ENCODE peak calls at places on chromosome 17, in nine cellular contexts. One of them, this sample, is unnamed.
A peak's percentile ranks its signal among the peaks of the same experiment; 100 is the strongest.

GRCh38 chr17:33389506-33390141 is 96.5 kb upstream of the ASIC2 start:
- DNase-seq in prostate gland: no peak
- DNase-seq in stomach: no peak
- DNase-seq in spleen: no peak
- DNase-seq in suprapubic skin: no peak
- DNase-seq in GM12878: no peak
- DNase-seq in sigmoid colon: no peak
- DNase-seq in breast epithelium: no peak
- DNase-seq in HCT116: no peak
- DNase-seq in this sample: no peak

GRCh38 chr17:51014129-51014528 is 106.5 kb downstream of the SPAG9 start:
- DNase-seq in GM12878: no peak
- DNase-seq in prostate gland: no peak
- DNase-seq in spleen: no peak
- DNase-seq in breast epithelium: no peak
- DNase-seq in suprapubic skin: no peak
- DNase-seq in HCT116: no peak
- DNase-seq in sigmoid colon: no peak
- DNase-seq in stomach: no peak
- DNase-seq in this sample: no peak

GRCh38 chr17:30332057-30332542 is 1.8 kb downstream of the TMIGD1 start:
- DNase-seq in stomach: no peak
- DNase-seq in prostate gland: no peak
- DNase-seq in breast epithelium: no peak
- DNase-seq in HCT116: no peak
- DNase-seq in spleen: no peak
- DNase-seq in sigmoid colon: no peak
- DNase-seq in GM12878: peak; percentile 72
- DNase-seq in suprapubic skin: no peak
- DNase-seq in this sample: peak; percentile 24

GRCh38 chr17:48506246-48506645 is 24.6 kb downstream of the HOXB1 start:
- DNase-seq in HCT116: no peak
- DNase-seq in stomach: no peak
- DNase-seq in breast epithelium: no peak
- DNase-seq in prostate gland: no peak
- DNase-seq in spleen: no peak
- DNase-seq in GM12878: no peak
- DNase-seq in sigmoid colon: no peak
- DNase-seq in suprapubic skin: no peak
- DNase-seq in this sample: no peak

GRCh38 chr17:59972778-59973177 is 8.2 kb upstream of the RNFT1 start:
- DNase-seq in sigmoid colon: no peak
- DNase-seq in GM12878: no peak
- DNase-seq in stomach: no peak
- DNase-seq in suprapubic skin: no peak
- DNase-seq in breast epithelium: no peak
- DNase-seq in spleen: no peak
- DNase-seq in HCT116: no peak
- DNase-seq in prostate gland: no peak
- DNase-seq in this sample: no peak

GRCh38 chr17:51734462-51734861 is 424.1 kb downstream of the CA10 start:
- DNase-seq in sigmoid colon: no peak
- DNase-seq in GM12878: no peak
- DNase-seq in suprapubic skin: no peak
- DNase-seq in spleen: no peak
- DNase-seq in prostate gland: no peak
- DNase-seq in breast epithelium: no peak
- DNase-seq in HCT116: peak; percentile 12
- DNase-seq in stomach: no peak
- DNase-seq in this sample: no peak

GRCh38 chr17:35167666-35168065 is 20.0 kb downstream of the UNC45B start:
- DNase-seq in GM12878: no peak
- DNase-seq in HCT116: no peak
- DNase-seq in sigmoid colon: peak; percentile 4
- DNase-seq in stomach: no peak
- DNase-seq in suprapubic skin: no peak
- DNase-seq in breast epithelium: no peak
- DNase-seq in spleen: no peak
- DNase-seq in prostate gland: no peak
- DNase-seq in this sample: no peak

GRCh38 chr17:61414936-61415251 is 15.3 kb downstream of the TBX2 start:
- DNase-seq in spleen: no peak
- DNase-seq in breast epithelium: peak; percentile 34
- DNase-seq in GM12878: no peak
- DNase-seq in suprapubic skin: no peak
- DNase-seq in sigmoid colon: no peak
- DNase-seq in HCT116: no peak
- DNase-seq in stomach: peak; percentile 18
- DNase-seq in prostate gland: no peak
- DNase-seq in this sample: no peak

DNA sequence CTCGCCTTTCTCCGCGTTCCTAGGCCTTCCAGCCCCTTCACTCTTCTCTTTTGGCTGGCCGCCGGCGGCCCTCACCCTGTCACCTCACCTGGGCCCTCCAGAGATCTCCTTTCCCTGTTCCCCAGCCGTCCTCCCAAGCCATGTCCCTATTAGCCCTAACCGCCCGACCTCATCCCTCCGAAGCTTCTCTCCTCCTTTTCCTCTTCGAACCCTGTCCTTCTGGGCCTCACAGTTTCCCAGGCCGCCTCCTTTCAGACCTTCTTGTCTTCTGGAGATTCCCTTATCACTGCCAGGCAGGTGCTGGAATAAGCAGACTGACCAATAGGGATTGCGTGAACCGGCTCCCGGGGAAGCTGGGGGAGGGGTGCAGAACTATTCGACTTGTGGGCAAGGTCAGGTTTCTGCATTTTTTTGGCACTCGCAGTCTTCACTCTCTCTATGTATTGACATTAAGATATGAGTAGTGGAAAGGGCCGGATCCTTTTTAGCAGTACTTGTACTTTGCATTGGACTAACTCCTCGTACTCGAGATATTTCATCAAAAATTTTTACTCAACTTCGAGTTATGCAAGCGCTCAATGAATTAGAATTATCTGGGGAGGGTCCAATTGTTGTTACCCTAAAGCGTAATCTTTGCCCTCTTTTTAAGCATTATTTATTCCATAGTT is 689 bp downstream of the RHOT1 start:
- DNase-seq in GM12878: no peak
- DNase-seq in stomach: peak; percentile 88
- DNase-seq in HCT116: peak; percentile 32
- DNase-seq in suprapubic skin: no peak
- DNase-seq in prostate gland: peak; percentile 47
- DNase-seq in breast epithelium: no peak
- DNase-seq in sigmoid colon: peak; percentile 70
- DNase-seq in spleen: peak; percentile 83
- DNase-seq in this sample: peak; percentile 68
- TF ChIP-seq POLR2A in GM12878: no peak
- TF ChIP-seq POLR2A in stomach: no peak
- TF ChIP-seq POLR2A in HCT116: no peak
- TF ChIP-seq POLR2A in suprapubic skin: no peak
- TF ChIP-seq POLR2A in prostate gland: no peak
- TF ChIP-seq POLR2A in breast epithelium: no peak
- TF ChIP-seq POLR2A in sigmoid colon: no peak
- TF ChIP-seq POLR2A in spleen: no peak
- TF ChIP-seq POLR2A in this sample: no peak

GRCh38 chr17:22102177-22102576 is 409.9 kb downstream of the KCNJ18 start:
- DNase-seq in sigmoid colon: no peak
- DNase-seq in breast epithelium: no peak
- DNase-seq in GM12878: no peak
- DNase-seq in HCT116: no peak
- DNase-seq in stomach: no peak
- DNase-seq in prostate gland: no peak
- DNase-seq in suprapubic skin: no peak
- DNase-seq in spleen: no peak
- DNase-seq in this sample: no peak
- TF ChIP-seq POLR2AphosphoS5 in sigmoid colon: no peak
- TF ChIP-seq POLR2AphosphoS5 in breast epithelium: no peak
- TF ChIP-seq POLR2AphosphoS5 in GM12878: no peak
- TF ChIP-seq POLR2AphosphoS5 in HCT116: no peak
- TF ChIP-seq POLR2AphosphoS5 in stomach: no peak
- TF ChIP-seq POLR2AphosphoS5 in prostate gland: no peak
- TF ChIP-seq POLR2AphosphoS5 in suprapubic skin: no peak
- TF ChIP-seq POLR2AphosphoS5 in spleen: no peak
- TF ChIP-seq POLR2AphosphoS5 in this sample: no peak

GRCh38 chr17:64390066-64390465 is 594 bp downstream of the PECAM1 start:
- DNase-seq in breast epithelium: no peak
- DNase-seq in spleen: no peak
- DNase-seq in HCT116: no peak
- DNase-seq in GM12878: no peak
- DNase-seq in sigmoid colon: no peak
- DNase-seq in suprapubic skin: no peak
- DNase-seq in prostate gland: no peak
- DNase-seq in stomach: no peak
- DNase-seq in this sample: no peak
- H3K4me3 ChIP-seq in breast epithelium: peak overlapping the region; percentile 42
- H3K4me3 ChIP-seq in spleen: peak overlapping the region; percentile 16
- H3K4me3 ChIP-seq in HCT116: no peak overlapping the region
- H3K4me3 ChIP-seq in GM12878: no peak overlapping the region
- H3K4me3 ChIP-seq in sigmoid colon: no peak overlapping the region
- H3K4me3 ChIP-seq in suprapubic skin: peak overlapping the region; percentile 16
- H3K4me3 ChIP-seq in prostate gland: no peak overlapping the region
- H3K4me3 ChIP-seq in stomach: peak overlapping the region; percentile 36
- H3K4me3 ChIP-seq in this sample: no peak overlapping the region

GRCh38 chr17:55281592-55282378 is 17.0 kb downstream of the HLF start:
- DNase-seq in stomach: no peak
- DNase-seq in GM12878: no peak
- DNase-seq in prostate gland: no peak
- DNase-seq in HCT116: no peak
- DNase-seq in breast epithelium: no peak
- DNase-seq in spleen: no peak
- DNase-seq in sigmoid colon: no peak
- DNase-seq in suprapubic skin: no peak
- DNase-seq in this sample: no peak
- TF ChIP-seq POLR2A in stomach: no peak
- TF ChIP-seq POLR2A in GM12878: no peak
- TF ChIP-seq POLR2A in prostate gland: no peak
- TF ChIP-seq POLR2A in HCT116: no peak
- TF ChIP-seq POLR2A in breast epithelium: no peak
- TF ChIP-seq POLR2A in spleen: no peak
- TF ChIP-seq POLR2A in sigmoid colon: no peak
- TF ChIP-seq POLR2A in suprapubic skin: no peak
- TF ChIP-seq POLR2A in this sample: no peak

DNA sequence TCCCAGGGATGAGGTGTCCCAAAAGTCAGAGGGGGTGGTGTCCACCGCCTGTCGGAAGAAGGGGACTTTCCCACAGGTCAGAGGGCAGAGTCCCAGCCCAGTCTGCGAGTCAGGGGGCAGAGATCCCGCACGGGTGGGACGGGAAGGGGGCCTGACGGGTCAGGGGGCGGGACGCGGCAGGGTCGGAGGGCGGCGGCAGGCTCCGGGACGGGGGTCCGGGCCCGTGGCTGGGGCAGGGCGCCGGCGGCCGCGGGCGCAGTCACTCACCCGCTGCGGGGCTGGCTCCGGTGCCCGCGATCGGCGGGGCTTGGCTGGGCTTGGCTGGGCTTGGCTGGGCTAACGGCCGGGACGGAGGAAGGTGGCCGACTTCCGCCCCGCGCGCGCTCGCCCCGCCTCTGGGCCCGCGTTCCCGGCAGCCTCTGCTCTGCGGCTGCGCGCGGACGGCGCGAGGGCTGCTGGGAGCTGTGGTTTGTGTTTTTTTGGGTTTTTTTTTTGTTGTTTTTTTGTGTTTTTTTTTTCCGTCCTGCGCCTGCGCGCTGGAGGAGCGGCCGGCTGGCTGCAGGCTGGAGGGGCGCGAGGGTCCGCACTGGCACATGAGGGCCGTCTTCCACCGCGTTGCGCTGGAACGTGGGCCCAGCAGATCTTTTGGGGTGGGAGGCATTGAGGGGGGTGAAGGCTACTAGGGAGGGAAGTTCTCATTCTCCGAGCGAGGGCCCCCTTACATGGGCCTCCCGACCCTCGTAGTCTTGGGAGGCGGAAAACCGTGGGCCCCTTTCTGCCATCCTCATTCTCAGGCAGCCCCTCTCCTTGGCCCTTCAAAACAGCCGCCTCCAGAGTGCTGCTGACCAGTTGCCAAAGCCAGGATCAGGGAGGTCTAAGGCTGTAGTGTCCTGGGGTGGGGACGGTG is at the start of gene CANT1:
- DNase-seq in sigmoid colon: peak; percentile 89
- DNase-seq in suprapubic skin: peak; percentile 87
- DNase-seq in spleen: peak; percentile 96
- DNase-seq in HCT116: peak; percentile 56
- DNase-seq in GM12878: peak; percentile 64
- DNase-seq in prostate gland: peak; percentile 71
- DNase-seq in stomach: peak; percentile 85
- DNase-seq in breast epithelium: peak; percentile 72
- DNase-seq in this sample: peak; percentile 89
- TF ChIP-seq POLR2AphosphoS5 in sigmoid colon: peak; percentile 22
- TF ChIP-seq POLR2AphosphoS5 in suprapubic skin: no peak
- TF ChIP-seq POLR2AphosphoS5 in spleen: peak; percentile 92
- TF ChIP-seq POLR2AphosphoS5 in HCT116: peak; percentile 96
- TF ChIP-seq POLR2AphosphoS5 in GM12878: peak; percentile 59
- TF ChIP-seq POLR2AphosphoS5 in prostate gland: peak; percentile 92
- TF ChIP-seq POLR2AphosphoS5 in stomach: peak; percentile 92
- TF ChIP-seq POLR2AphosphoS5 in breast epithelium: peak; percentile 25
- TF ChIP-seq POLR2AphosphoS5 in this sample: peak; percentile 87

GRCh38 chr17:57810740-57811632 is 38.9 kb downstream of the MRPS23 start:
- DNase-seq in sigmoid colon: peak; percentile 84
- DNase-seq in suprapubic skin: no peak
- DNase-seq in breast epithelium: no peak
- DNase-seq in HCT116: no peak
- DNase-seq in GM12878: no peak
- DNase-seq in spleen: no peak
- DNase-seq in prostate gland: peak; percentile 28
- DNase-seq in stomach: no peak
- DNase-seq in this sample: peak; percentile 11
- H3K4me3 ChIP-seq in sigmoid colon: no peak overlapping the region
- H3K4me3 ChIP-seq in suprapubic skin: peak overlapping the region; percentile 25
- H3K4me3 ChIP-seq in breast epithelium: peak overlapping the region; percentile 5
- H3K4me3 ChIP-seq in HCT116: no peak overlapping the region
- H3K4me3 ChIP-seq in GM12878: no peak overlapping the region
- H3K4me3 ChIP-seq in spleen: no peak overlapping the region
- H3K4me3 ChIP-seq in prostate gland: peak overlapping the region; percentile 24
- H3K4me3 ChIP-seq in stomach: peak overlapping the region; percentile 32
- H3K4me3 ChIP-seq in this sample: no peak overlapping the region

DNA sequence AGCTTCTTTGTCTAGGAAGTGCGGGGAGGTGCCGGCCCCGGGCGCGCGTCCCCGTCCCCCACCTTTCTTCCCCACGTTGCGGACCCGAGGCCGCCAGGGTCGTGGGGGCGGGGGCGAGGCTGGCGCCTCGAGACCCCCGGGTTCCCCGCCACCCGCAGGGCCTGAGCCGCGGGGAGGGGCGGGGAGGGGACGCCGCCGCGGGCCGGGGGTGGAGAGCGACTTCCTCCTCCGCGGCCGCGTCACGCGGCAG is 1.8 kb upstream of the ACTG1 start:
- DNase-seq in GM12878: no peak
- DNase-seq in stomach: no peak
- DNase-seq in HCT116: no peak
- DNase-seq in prostate gland: no peak
- DNase-seq in suprapubic skin: no peak
- DNase-seq in breast epithelium: no peak
- DNase-seq in sigmoid colon: no peak
- DNase-seq in spleen: no peak
- DNase-seq in this sample: no peak
- TF ChIP-seq POLR2A in GM12878: no peak
- TF ChIP-seq POLR2A in stomach: no peak
- TF ChIP-seq POLR2A in HCT116: peak; percentile 1
- TF ChIP-seq POLR2A in prostate gland: no peak
- TF ChIP-seq POLR2A in suprapubic skin: no peak
- TF ChIP-seq POLR2A in breast epithelium: no peak
- TF ChIP-seq POLR2A in sigmoid colon: no peak
- TF ChIP-seq POLR2A in spleen: no peak
- TF ChIP-seq POLR2A in this sample: peak; percentile 9

This sample was measured in transverse colon.